ENCODE peak calls at places on chromosomes 11 and 22, in eight cellular contexts. D, M, W, P, B, U, H and A are unnamed samples.
A peak's percentile ranks its signal among the peaks of the same experiment; 100 is the strongest.

GRCh38 chr22:36053242-36054147 is 24.9 kb upstream of the RBFOX2 start:
- DNase-seq in B (no peak), U (no peak), P (no peak), W (no peak), M (no peak), H (no peak), D (no peak), A (no peak)

GRCh38 chr11:74025467-74026166 is 16.7 kb upstream of the UCP3 start:
- DNase-seq in W (no peak), H (no peak), B (peak; percentile 64), M (no peak), D (no peak), P (no peak), U (peak; percentile 61), A (no peak)

GRCh38 chr11:6333112-6333511 is 12.8 kb upstream of the CAVIN3 start:
- DNase-seq in U (peak; percentile 46), D (no peak), P (no peak), B (no peak), M (no peak), W (no peak), H (no peak), A (no peak)

GRCh38 chr11:11251394-11251970 is 101.6 kb downstream of the CSNK2A3 start:
- DNase-seq in W (no peak), H (no peak), U (no peak), P (no peak), D (no peak), M (no peak), B (no peak), A (peak; percentile 13)

GRCh38 chr11:48170840-48171233 is 45.8 kb upstream of the OR4B1 start:
- DNase-seq in D (no peak), M (no peak), U (peak; percentile 46), H (peak; percentile 16), B (no peak), W (no peak), P (no peak), A (no peak)

GRCh38 chr11:74634537-74634936 is 42.2 kb downstream of the POLD3 start:
- DNase-seq in P (no peak), W (no peak), U (peak; percentile 66), H (peak; percentile 38), D (no peak), M (no peak), B (peak; percentile 93), A (no peak)

GRCh38 chr11:47981667-47982404 is 1.5 kb downstream of the PTPRJ start:
- DNase-seq in H (no peak), W (no peak), D (no peak), B (no peak), M (no peak), P (no peak), U (no peak), A (no peak)

GRCh38 chr11:133064152-133064877 is 468.0 kb downstream of the OPCML start:
- DNase-seq in W (peak; percentile 25), M (peak; percentile 50), H (peak; percentile 91), U (peak; percentile 48), B (peak; percentile 30), P (no peak), D (peak; percentile 85), A (peak; percentile 96)

GRCh38 chr22:28560005-28560742 is 119.5 kb downstream of the TTC28 start:
- DNase-seq in W (no peak), D (no peak), B (peak; percentile 50), P (no peak), U (peak; percentile 82), H (peak; percentile 36), M (no peak), A (no peak)

GRCh38 chr22:49765091-49765771 is 62.4 kb downstream of the BRD1 start:
- DNase-seq in W (no peak), H (no peak), D (peak; percentile 9), B (no peak), M (no peak), U (no peak), P (no peak), A (peak; percentile 42)

GRCh38 chr22:45082795-45083194 is 73.0 kb upstream of the PHF21B start:
- DNase-seq in P (no peak), U (no peak), M (no peak), D (no peak), B (no peak), W (no peak), H (no peak), A (peak; percentile 87)

GRCh38 chr22:23068096-23068831 is 2.1 kb upstream of the GNAZ start:
- DNase-seq in D (no peak), P (no peak), U (no peak), H (no peak), M (no peak), B (no peak), W (no peak), A (peak; percentile 42)

GRCh38 chr22:43378011-43378704 is 33.7 kb upstream of the MPPED1 start:
- DNase-seq in U (peak; percentile 3), B (no peak), P (no peak), M (peak; percentile 40), W (no peak), H (peak; percentile 55), D (peak; percentile 74), A (peak; percentile 40)

GRCh38 chr22:37184380-37184755 is 3.7 kb downstream of the C1QTNF6 start:
- DNase-seq in H (no peak), M (no peak), U (no peak), W (no peak), B (no peak), P (no peak), D (no peak), A (no peak)

DNA sequence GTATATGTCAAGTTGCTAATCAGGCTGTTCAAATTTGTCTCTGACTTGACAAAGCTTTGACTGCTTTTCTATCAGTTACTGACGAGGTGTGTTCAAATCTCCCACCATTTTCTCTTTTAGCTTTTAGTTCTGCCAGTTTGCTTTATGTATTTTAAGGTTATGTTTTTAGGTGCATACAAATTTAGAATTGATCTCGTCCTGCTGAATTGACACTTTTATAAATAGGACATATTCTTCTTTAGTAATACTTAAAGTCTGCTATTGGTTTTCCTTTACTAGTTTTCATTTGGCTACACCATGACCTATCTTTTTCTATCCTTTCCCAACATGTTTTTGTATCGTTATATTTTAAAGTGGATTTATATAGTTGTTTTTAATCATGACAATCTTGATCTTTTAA is 65.7 kb upstream of the KCNQ1OT1 start:
- DNase-seq in H (no peak), U (no peak), B (no peak), M (no peak), W (no peak), P (no peak), D (no peak), A (no peak)
- H3K36me3 ChIP-seq in H (no peaks in the 10 kb centered on the region), U (no peaks in the 10 kb centered on the region), B (no peaks in the 10 kb centered on the region), M (no peaks in the 10 kb centered on the region), W (no peaks in the 10 kb centered on the region), P (no peaks in the 10 kb centered on the region), D (no peaks in the 10 kb centered on the region), A (no peaks in the 10 kb centered on the region)

DNA sequence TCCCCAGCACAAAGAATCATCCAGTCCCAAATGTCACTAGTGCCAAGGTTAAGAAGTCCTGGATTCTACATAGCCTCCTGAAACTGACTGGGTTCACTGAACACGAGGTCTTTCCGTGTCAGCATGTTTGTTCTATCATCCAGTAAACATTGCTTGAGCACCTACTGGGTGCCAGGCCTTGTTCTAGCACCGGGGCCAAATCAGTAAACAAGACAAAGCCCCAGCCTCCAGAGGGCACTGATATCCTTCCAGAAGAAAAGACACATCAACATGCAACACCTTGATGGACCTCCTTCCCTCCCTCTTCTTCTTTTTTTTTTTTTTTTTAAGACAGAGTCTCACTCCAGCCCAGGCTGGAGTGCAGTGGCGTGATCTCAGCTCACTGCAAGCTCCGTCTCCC is 26.9 kb downstream of the TPST2 start:
- DNase-seq in D (no peak), W (no peak), B (no peak), P (no peak), H (no peak), U (no peak), M (no peak), A (no peak)
- TF ChIP-seq CTCF in D (no peak), W (no peak), B (peak; percentile 33), P (no peak), H (no peak), U (no peak), M (no peak), A (peak; percentile 57)

GRCh38 chr22:19062909-19063308 is 59.3 kb downstream of the DGCR2 start:
- DNase-seq in H (no peak), D (peak; percentile 8), U (no peak), B (no peak), M (no peak), W (no peak), P (no peak), A (no peak)

GRCh38 chr22:19065929-19066328 is 56.3 kb downstream of the DGCR2 start:
- DNase-seq in U (no peak), M (no peak), D (no peak), W (no peak), B (no peak), P (no peak), H (no peak), A (no peak)

GRCh38 chr22:19063581-19064353 is 58.4 kb downstream of the DGCR2 start:
- DNase-seq in P (no peak), D (no peak), H (no peak), B (no peak), U (no peak), W (no peak), M (no peak), A (no peak)

GRCh38 chr22:19065298-19065859 is 56.8 kb downstream of the DGCR2 start:
- DNase-seq in U (no peak), P (no peak), B (no peak), M (no peak), D (no peak), H (no peak), W (no peak), A (no peak)

DNA sequence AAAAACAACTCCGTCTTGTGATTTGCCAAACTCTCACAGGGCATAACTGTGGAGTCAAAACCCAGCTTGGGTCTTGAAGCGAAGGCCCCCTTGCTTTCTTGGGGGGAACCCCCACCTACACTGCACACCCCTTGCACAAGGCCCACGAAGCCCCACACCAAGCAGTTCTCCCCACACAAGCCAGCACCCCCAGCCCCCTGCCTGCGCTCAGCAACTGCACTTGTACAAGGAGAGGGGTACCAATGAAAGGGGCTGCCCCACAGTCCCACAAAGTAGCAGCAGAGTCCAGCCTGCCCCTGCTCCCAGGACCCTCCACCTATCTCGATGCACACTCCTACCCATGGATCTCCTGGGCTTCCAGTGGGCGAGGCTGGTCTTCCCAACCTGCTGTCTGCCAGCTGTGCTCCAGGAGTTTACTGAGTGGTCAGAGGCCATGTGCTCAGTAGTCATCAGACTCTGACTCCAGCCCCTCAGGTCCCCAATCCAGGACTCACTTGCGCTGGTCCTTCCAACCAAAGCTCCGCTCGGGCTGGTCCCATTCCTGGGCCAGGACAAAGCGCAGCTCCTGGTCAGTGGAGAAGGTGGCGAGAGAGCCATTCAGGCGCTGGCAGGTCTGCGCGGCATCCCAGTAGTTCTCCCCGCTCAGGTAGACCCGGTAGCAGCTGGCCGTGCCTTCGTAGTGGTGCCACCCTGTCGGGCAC is 57.7 kb downstream of the DGCR2 start:
- DNase-seq in M (no peak), U (no peak), H (no peak), P (no peak), B (no peak), D (no peak), W (no peak), A (no peak)
- H3K36me3 ChIP-seq in M (peaks cover 100% of the 10 kb centered on the region), U (peaks cover 22% of the 10 kb centered on the region), H (no peaks in the 10 kb centered on the region), P (no peaks in the 10 kb centered on the region), B (peaks cover 10% of the 10 kb centered on the region), D (no peaks in the 10 kb centered on the region), W (no peaks in the 10 kb centered on the region), A (peaks cover 75% of the 10 kb centered on the region)

GRCh38 chr11:128648711-128649110 is 45.2 kb upstream of the FLI1 start:
- DNase-seq in B (no peak), P (no peak), U (no peak), W (no peak), D (no peak), M (no peak), H (no peak), A (no peak)

GRCh38 chr11:128658499-128658898 is 35.4 kb upstream of the FLI1 start:
- DNase-seq in W (no peak), M (no peak), B (no peak), P (no peak), U (no peak), H (no peak), D (no peak), A (no peak)

GRCh38 chr11:128653828-128654231 is 40.0 kb upstream of the FLI1 start:
- DNase-seq in W (no peak), B (peak; percentile 80), H (peak; percentile 33), M (peak; percentile 19), D (peak; percentile 30), U (peak; percentile 75), P (peak; percentile 18), A (peak; percentile 86)
- TF ChIP-seq CTCF in W (no peak), B (no peak), H (no peak), M (no peak), D (no peak), U (no peak), P (no peak), A (peak; percentile 24)